ENCODE peak calls at places on chromosomes 1 and 21, in seven cellular contexts. A is brain microvascular endothelial cell, D is SJSA1, M is cardiac muscle cell, J is left ventricle myocardium inferior, G is transverse colon, W is uterus. R is an unnamed sample. For H3K27me3 and H3K36me3, the result is how much of the 10 kb centered on the place peaks cover.

GRCh38 chr1:202276081-202276715 is 65.5 kb downstream of the UBE2T start:
- DNase-seq in A (no peak), D (no peak), M (no peak), J (no peak), G (no peak), W (peak), R (no peak)

GRCh38 chr1:98386675-98387440 is 274.7 kb upstream of the SNX7 start:
- DNase-seq in A (no peak), D (no peak), M (no peak), J (no peak), G (peak), W (no peak), R (no peak)

GRCh38 chr1:202135221-202135721 is 9.3 kb downstream of the ARL8A start:
- DNase-seq in A (peak), D (no peak), M (peak), J (peak), G (peak), W (peak), R (no peak)

GRCh38 chr1:203506821-203507220 is 12.9 kb downstream of the OPTC start:
- DNase-seq in A (no peak), D (no peak), M (no peak), J (no peak), G (no peak), W (no peak), R (no peak)

GRCh38 chr1:36953061-36953460 is 81.3 kb downstream of the GRIK3 start:
- DNase-seq in A (no peak), D (no peak), M (no peak), J (no peak), G (no peak), W (no peak), R (no peak)

GRCh38 chr1:235067396-235068154 is 61.1 kb downstream of the TOMM20 start:
- DNase-seq in A (peak), D (peak), M (peak), J (peak), G (peak), W (peak), R (peak)

GRCh38 chr1:174469052-174469451 is 21.3 kb downstream of the GPR52 start:
- DNase-seq in A (no peak), D (no peak), M (no peak), J (no peak), G (no peak), W (no peak), R (no peak)

GRCh38 chr1:243596441-243597183 is 253.4 kb downstream of the AKT3 start:
- DNase-seq in A (peak), D (no peak), M (no peak), J (no peak), G (no peak), W (no peak), R (peak)

GRCh38 chr1:155424091-155424490 is 103.4 kb downstream of the RUSC1 start:
- DNase-seq in A (no peak), D (no peak), M (no peak), J (no peak), G (no peak), W (no peak), R (no peak)

GRCh38 chr1:53691326-53691725 is 47.6 kb downstream of the GLIS1 start:
- DNase-seq in A (no peak), D (no peak), M (no peak), J (no peak), G (no peak), W (no peak), R (no peak)

GRCh38 chr1:35572296-35572695 is 818 bp upstream of the TFAP2E start:
- DNase-seq in A (no peak), D (no peak), M (no peak), J (no peak), G (no peak), W (no peak), R (no peak)

GRCh38 chr1:223341111-223341510 is 22.9 kb downstream of the SUSD4 start:
- DNase-seq in A (peak), D (no peak), M (peak), J (peak), G (no peak), W (no peak), R (no peak)

GRCh38 chr1:54686155-54686554 is 29.5 kb upstream of the TTC4 start:
- DNase-seq in A (no peak), D (no peak), M (no peak), J (no peak), G (no peak), W (no peak), R (no peak)

GRCh38 chr1:6928106-6928885 is 143.0 kb downstream of the CAMTA1 start:
- DNase-seq in A (no peak), D (no peak), M (no peak), J (no peak), G (no peak), W (no peak), R (no peak)

GRCh38 chr1:24416666-24417391 is 1.2 kb downstream of the NIPAL3 start:
- DNase-seq in A (peak), D (peak), M (no peak), J (no peak), G (peak), W (no peak), R (peak)

GRCh38 chr1:203425668-203425999 is 50.0 kb upstream of the PRELP start:
- DNase-seq in A (no peak), D (no peak), M (no peak), J (no peak), G (no peak), W (no peak), R (no peak)

GRCh38 chr1:242800521-242800920 is 276.0 kb upstream of the PLD5 start:
- DNase-seq in A (no peak), D (no peak), M (peak), J (no peak), G (no peak), W (no peak), R (no peak)

GRCh38 chr1:115282825-115283224 is 55.2 kb downstream of the NGF start:
- DNase-seq in A (no peak), D (no peak), M (no peak), J (peak), G (peak), W (peak), R (no peak)

GRCh38 chr1:182629674-182630073 is 25.5 kb upstream of the RGS16 start:
- DNase-seq in A (no peak), D (no peak), M (no peak), J (no peak), G (no peak), W (no peak), R (no peak)

GRCh38 chr1:23126200-23126599 is 42.5 kb downstream of the LUZP1 start:
- DNase-seq in A (no peak), D (no peak), M (no peak), J (no peak), G (no peak), W (no peak), R (no peak)

GRCh38 chr1:7770939-7771672 is at the start of gene VAMP3:
- DNase-seq in A (peak), D (peak), M (peak), J (peak), G (peak), W (peak), R (no peak)

GRCh38 chr1:226064168-226064815 is 1.8 kb downstream of the H3-3A start:
- DNase-seq in A (peak), D (no peak), M (no peak), J (no peak), G (no peak), W (no peak), R (no peak)

GRCh38 chr1:205247130-205247921 is 19.6 kb downstream of the TMCC2 start:
- DNase-seq in A (no peak), D (no peak), M (no peak), J (no peak), G (no peak), W (peak), R (no peak)

GRCh38 chr1:181251001-181251712 is 162.7 kb downstream of the IER5 start:
- DNase-seq in A (peak), D (no peak), M (no peak), J (no peak), G (no peak), W (peak), R (no peak)

GRCh38 chr1:180623579-180624347 is 8.1 kb upstream of the XPR1 start:
- DNase-seq in A (peak), D (no peak), M (no peak), J (no peak), G (no peak), W (no peak), R (no peak)

GRCh38 chr1:3799976-3800685 is 3.8 kb upstream of the LRRC47 start:
- DNase-seq in A (no peak), D (no peak), M (no peak), J (no peak), G (no peak), W (no peak), R (no peak)

GRCh38 chr1:204203206-204203767 is 7.0 kb upstream of the KISS1 start:
- DNase-seq in A (no peak), D (no peak), M (no peak), J (no peak), G (no peak), W (no peak), R (no peak)

GRCh38 chr1:44610527-44611148 is 63.6 kb downstream of the TMEM53 start:
- DNase-seq in A (no peak), D (no peak), M (no peak), J (no peak), G (peak), W (no peak), R (no peak)

GRCh38 chr1:195591917-195592672 is 1016.1 kb downstream of the KCNT2 start:
- DNase-seq in A (no peak), D (no peak), M (no peak), J (no peak), G (no peak), W (no peak), R (peak)

GRCh38 chr1:151720974-151721787 is at the start of gene RIIAD1:
- DNase-seq in A (no peak), D (no peak), M (peak), J (peak), G (no peak), W (peak), R (no peak)

DNA sequence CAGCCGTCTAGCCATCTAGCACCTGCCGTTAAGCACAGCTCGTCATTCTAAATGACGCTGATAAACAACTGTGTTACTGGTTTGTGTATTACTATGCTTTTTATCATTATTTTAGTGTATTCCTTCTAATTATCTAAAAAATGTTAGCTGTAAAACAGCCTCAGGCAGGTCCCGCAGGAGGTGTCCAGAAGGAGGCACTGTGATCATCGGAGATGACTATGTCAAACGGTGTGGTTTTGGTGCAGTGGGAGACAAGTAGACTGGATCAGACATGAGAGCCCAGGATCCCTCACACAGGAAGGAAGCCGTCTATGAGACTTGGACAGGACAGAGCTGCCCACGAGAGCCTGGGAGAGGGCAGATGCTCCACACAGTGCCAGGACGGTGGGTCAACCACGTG is 55.3 kb upstream of the COL6A1 start:
- DNase-seq in A (no peak), D (no peak), M (no peak), J (no peak), G (no peak), W (no peak), R (no peak)
- H3K27me3 ChIP-seq in A (under half), D (under half), M (under half), J (under half), G (under half), W (under half), R (under half)

GRCh38 chr1:228095938-228096337 is 7.2 kb downstream of the C1orf35 start:
- DNase-seq in A (no peak), D (no peak), M (no peak), J (no peak), G (no peak), W (no peak), R (no peak)
- H3K36me3 ChIP-seq in A (under half), D (half or more), M (under half), J (half or more), G (under half), W (under half), R (under half)

GRCh38 chr1:110605446-110605845 is 712 bp downstream of the KCNA2 start:
- DNase-seq in A (no peak), D (no peak), M (no peak), J (no peak), G (no peak), W (no peak), R (no peak)
- H3K27me3 ChIP-seq in A (under half), D (half or more), M (half or more), J (half or more), G (half or more), W (under half), R (under half)

DNA sequence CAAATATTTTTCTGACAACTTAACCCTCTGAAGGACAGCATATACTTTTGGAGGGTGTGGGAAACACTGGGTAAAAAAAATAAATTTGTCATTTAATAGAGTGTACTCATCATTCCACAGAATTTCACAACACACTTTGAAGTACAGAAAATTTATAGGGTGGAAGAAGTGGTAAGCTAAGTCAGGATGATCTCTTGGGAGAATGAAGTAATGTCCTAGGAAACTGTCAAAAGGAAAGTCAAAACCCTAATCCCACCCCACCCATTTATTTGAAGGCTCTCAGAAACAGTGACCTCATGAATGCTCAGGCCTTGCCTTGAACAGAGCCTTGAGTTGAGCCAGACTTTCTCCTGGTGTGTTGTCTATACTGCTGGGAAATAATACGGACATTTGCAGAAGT is 7.3 kb upstream of the UAP1 start:
- DNase-seq in A (no peak), D (no peak), M (no peak), J (no peak), G (no peak), W (no peak), R (peak)
- H3K36me3 ChIP-seq in A (under half), D (under half), M (under half), J (under half), G (under half), W (under half), R (under half)

DNA sequence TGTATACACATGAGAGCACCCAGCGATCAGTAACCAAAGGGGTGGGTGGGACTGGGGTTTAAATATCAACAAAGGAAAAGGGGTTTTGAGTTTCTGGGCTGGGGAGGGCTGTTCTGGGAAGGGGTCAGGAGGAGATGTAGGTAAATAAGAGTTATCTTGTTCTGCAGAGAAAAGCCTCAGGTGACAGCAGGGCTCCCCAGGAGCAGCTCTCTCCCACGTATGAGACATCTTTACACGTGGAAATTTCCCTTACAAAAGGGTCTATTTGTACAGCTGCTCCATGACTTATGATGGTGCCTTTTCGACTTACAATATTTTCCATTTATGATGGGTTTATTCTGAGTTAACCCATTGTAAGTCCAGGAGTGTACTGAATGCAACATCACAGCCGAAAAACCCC is 16.3 kb upstream of the PADI2 start:
- DNase-seq in A (no peak), D (no peak), M (no peak), J (no peak), G (no peak), W (no peak), R (no peak)
- H3K27me3 ChIP-seq in A (under half), D (under half), M (under half), J (half or more), G (under half), W (under half), R (under half)